ENCODE peak calls at places on chromosome 1, in nine cellular contexts. Y is upper lobe of left lung, Z is AG04450, V is endothelial cell, A is heart left ventricle, G is H9, F is PC-9, D is esophagus squamous epithelium, H is body of pancreas. R is an unnamed sample.

GRCh38 chr1:110235839-110236682 is 25.9 kb downstream of the KCNC4 start:
- DNase-seq in Y (no peak), Z (peak; percentile 20), V (no peak), A (no peak), G (no peak), F (peak; percentile 42), D (no peak), H (no peak), R (peak; percentile 52)

GRCh38 chr1:227949954-227950734 is 2.4 kb upstream of the WNT9A start:
- DNase-seq in Y (peak; percentile 14), Z (no peak), V (no peak), A (no peak), G (no peak), F (no peak), D (no peak), H (peak; percentile 9), R (no peak)

GRCh38 chr1:192889082-192889481 is 80.2 kb downstream of the RGS2 start:
- DNase-seq in Y (no peak), Z (no peak), V (no peak), A (no peak), G (no peak), F (no peak), D (no peak), H (no peak), R (no peak)

GRCh38 chr1:61589382-61589765 is 135.6 kb downstream of the TM2D1 start:
- DNase-seq in Y (no peak), Z (no peak), V (no peak), A (peak; percentile 38), G (no peak), F (no peak), D (no peak), H (no peak), R (no peak)

GRCh38 chr1:240091614-240092300 is at the start of gene FMN2:
- DNase-seq in Y (no peak), Z (no peak), V (peak; percentile 31), A (no peak), G (peak; percentile 75), F (no peak), D (no peak), H (no peak), R (peak; percentile 9)

GRCh38 chr1:160795951-160796383 is at the start of gene LY9:
- DNase-seq in Y (peak; percentile 57), Z (no peak), V (no peak), A (no peak), G (no peak), F (no peak), D (peak; percentile 31), H (no peak), R (no peak)

GRCh38 chr1:185338719-185339622 is 21.9 kb upstream of the IVNS1ABP start:
- DNase-seq in Y (peak; percentile 78), Z (no peak), V (no peak), A (peak; percentile 55), G (no peak), F (no peak), D (no peak), H (no peak), R (no peak)

GRCh38 chr1:53087332-53088285 is 25.6 kb downstream of the PODN start:
- DNase-seq in Y (no peak), Z (no peak), V (peak; percentile 48), A (peak; percentile 59), G (peak; percentile 79), F (no peak), D (no peak), H (no peak), R (no peak)

GRCh38 chr1:61227857-61228557 is 145.6 kb downstream of the NFIA start:
- DNase-seq in Y (no peak), Z (no peak), V (no peak), A (no peak), G (no peak), F (no peak), D (no peak), H (no peak), R (no peak)

GRCh38 chr1:13823936-13824335 is 123.9 kb downstream of the PRDM2 start:
- DNase-seq in Y (no peak), Z (no peak), V (no peak), A (no peak), G (no peak), F (no peak), D (no peak), H (no peak), R (no peak)

GRCh38 chr1:235997049-235997448 is 67.8 kb downstream of the NID1 start:
- DNase-seq in Y (no peak), Z (no peak), V (no peak), A (no peak), G (no peak), F (no peak), D (no peak), H (no peak), R (no peak)

GRCh38 chr1:109425391-109425790 is 857 bp downstream of the PSMA5 start:
- DNase-seq in Y (no peak), Z (no peak), V (no peak), A (no peak), G (no peak), F (no peak), D (no peak), H (no peak), R (no peak)

GRCh38 chr1:84299536-84300260 is 1.8 kb upstream of the SAMD13 start:
- DNase-seq in Y (no peak), Z (no peak), V (peak; percentile 7), A (no peak), G (no peak), F (no peak), D (no peak), H (no peak), R (no peak)

GRCh38 chr1:93670141-93670540 is 11.5 kb downstream of the BCAR3 start:
- DNase-seq in Y (peak; percentile 52), Z (no peak), V (no peak), A (peak; percentile 67), G (no peak), F (peak; percentile 50), D (no peak), H (no peak), R (peak; percentile 57)

GRCh38 chr1:106278706-106279105 is 777.8 kb upstream of the PRMT6 start:
- DNase-seq in Y (no peak), Z (no peak), V (no peak), A (no peak), G (no peak), F (no peak), D (no peak), H (no peak), R (no peak)

GRCh38 chr1:214123061-214123784 is 135.4 kb downstream of the PROX1 start:
- DNase-seq in Y (peak; percentile 38), Z (peak; percentile 10), V (peak; percentile 51), A (peak; percentile 51), G (peak; percentile 88), F (peak; percentile 41), D (no peak), H (peak; percentile 76), R (peak; percentile 65)

GRCh38 chr1:17661546-17662157 is 93.5 kb upstream of the ACTL8 start:
- DNase-seq in Y (peak; percentile 52), Z (peak; percentile 23), V (peak; percentile 88), A (no peak), G (peak; percentile 79), F (peak; percentile 56), D (no peak), H (peak; percentile 66), R (peak; percentile 68)

GRCh38 chr1:165114022-165114888 is 242.3 kb downstream of the LMX1A start:
- DNase-seq in Y (no peak), Z (no peak), V (peak; percentile 61), A (no peak), G (peak; percentile 51), F (peak; percentile 36), D (no peak), H (peak; percentile 49), R (peak; percentile 70)

GRCh38 chr1:94284481-94284880 is 47.1 kb upstream of the ARHGAP29 start:
- DNase-seq in Y (no peak), Z (no peak), V (no peak), A (no peak), G (no peak), F (no peak), D (no peak), H (no peak), R (no peak)

DNA sequence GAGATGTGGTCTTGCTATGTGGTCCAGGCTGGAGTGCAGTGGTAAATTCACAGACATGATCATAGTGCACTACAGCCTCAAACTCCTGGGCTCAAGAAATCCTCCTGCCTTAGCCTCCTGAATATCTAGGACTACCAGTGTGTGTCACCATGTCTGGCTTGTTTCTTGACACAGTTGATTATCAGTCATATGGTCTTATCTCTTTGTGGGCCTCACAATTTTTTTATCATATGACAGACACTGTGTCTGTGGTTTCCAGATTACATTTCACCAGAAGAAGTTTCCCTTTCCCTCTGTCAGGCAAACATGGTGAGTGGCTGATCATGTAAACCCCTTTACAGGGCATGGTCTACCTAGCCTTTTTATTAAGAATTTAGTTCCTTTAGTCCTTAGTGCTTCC is 96.1 kb downstream of the HFM1 start:
- DNase-seq in Y (no peak), Z (no peak), V (no peak), A (no peak), G (no peak), F (no peak), D (no peak), H (no peak), R (no peak)
- TF ChIP-seq CTCF in Y (no peak), Z (no peak), V (no peak), A (no peak), G (no peak), F (no peak), D (no peak), H (no peak), R (no peak)

GRCh38 chr1:203166192-203166940 is 9.3 kb downstream of the MYBPH start:
- DNase-seq in Y (peak; percentile 54), Z (no peak), V (no peak), A (no peak), G (peak; percentile 46), F (no peak), D (no peak), H (peak; percentile 52), R (peak; percentile 58)
- TF ChIP-seq CTCF in Y (peak; percentile 15), Z (peak; percentile 35), V (no peak), A (no peak), G (peak; percentile 40), F (no peak), D (peak; percentile 4), H (peak; percentile 13), R (no peak)

GRCh38 chr1:207876129-207876528 is 34.8 kb downstream of the CD34 start:
- DNase-seq in Y (no peak), Z (no peak), V (no peak), A (no peak), G (no peak), F (no peak), D (no peak), H (no peak), R (no peak)
- TF ChIP-seq CTCF in Y (no peak), Z (peak; percentile 32), V (no peak), A (no peak), G (peak; percentile 50), F (no peak), D (no peak), H (no peak), R (no peak)

DNA sequence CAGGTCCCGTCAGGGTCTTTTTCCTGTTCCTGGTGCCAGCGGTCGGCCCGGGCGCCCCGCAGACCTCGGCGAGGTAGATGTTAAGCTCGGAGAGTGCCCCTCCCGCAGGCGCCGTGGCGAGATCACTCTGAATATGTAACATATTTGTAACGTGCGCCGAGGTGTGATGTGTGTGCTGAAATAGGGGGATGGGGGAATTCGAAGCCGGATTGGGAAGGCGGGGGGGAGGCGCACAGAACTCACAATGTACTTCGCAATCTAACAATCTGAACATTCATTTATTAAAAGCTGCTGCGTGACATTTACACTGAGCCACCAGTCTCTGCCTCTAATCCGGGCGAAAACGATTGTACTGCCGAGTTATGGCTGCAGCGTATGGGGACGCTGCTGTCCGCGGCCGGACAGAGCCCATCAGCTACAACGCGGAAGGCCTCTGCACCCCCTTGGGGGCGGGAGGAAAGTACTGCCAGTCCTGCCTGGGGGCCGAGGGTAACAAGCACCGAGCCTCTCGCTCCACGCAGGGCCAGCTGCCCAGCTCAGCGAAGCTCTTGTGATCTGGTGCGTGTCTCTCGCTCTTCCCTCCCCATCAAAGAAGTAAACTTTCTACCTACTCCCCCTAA is 8.3 kb upstream of the BARHL2 start:
- DNase-seq in Y (no peak), Z (no peak), V (peak; percentile 53), A (no peak), G (peak; percentile 64), F (no peak), D (no peak), H (no peak), R (no peak)
- TF ChIP-seq CTCF in Y (no peak), Z (no peak), V (no peak), A (no peak), G (peak; percentile 9), F (no peak), D (no peak), H (no peak), R (no peak)